ENCODE peak calls at places on chromosomes 4 and X, in ten cellular contexts. E is OCI-LY7; B is MG63; I is uterus; M is cardiac muscle cell; Q is epithelial cell of esophagus; Y is fibroblast of the aortic adventitia; L is bronchial epithelial cell; R is CD8-positive, alpha-beta memory T cell; W is A673. N is an unnamed sample.

GRCh38 chr4:120718979-120719566 is 203.5 kb downstream of the PRDM5 start:
- DNase-seq in Q (peak), M (peak), W (peak), L (peak), E (peak), B (peak), I (peak), R (peak), Y (peak), N (no peak)

GRCh38 chr4:184474261-184475095 is at the start of gene IRF2:
- DNase-seq in M (peak), E (peak), R (peak), Y (peak), I (peak), W (peak), L (peak), B (peak), Q (peak), N (peak)

GRCh38 chrX:48003367-48003757 is 427 bp downstream of the ZNF182 start:
- DNase-seq in W (no peak), B (no peak), I (no peak), R (peak), E (peak), L (no peak), M (no peak), Q (no peak), Y (no peak), N (no peak)

GRCh38 chr4:105092768-105093167 is 53.9 kb upstream of the TET2 start:
- DNase-seq in B (no peak), L (peak), E (no peak), Q (peak), W (peak), M (no peak), R (no peak), Y (no peak), I (no peak), N (no peak)

GRCh38 chr4:13711233-13711775 is 83.8 kb upstream of the BOD1L1 start:
- DNase-seq in I (no peak), Q (no peak), W (no peak), L (no peak), Y (no peak), R (no peak), E (no peak), M (no peak), B (no peak), N (no peak)

GRCh38 chr4:185304944-185305690 is 90.6 kb downstream of the LRP2BP start:
- DNase-seq in M (peak), R (no peak), Y (no peak), E (peak), I (no peak), B (peak), L (no peak), W (peak), Q (peak), N (no peak)

GRCh38 chrX:107448625-107449468 is 605 bp upstream of the FRMPD3 start:
- DNase-seq in Y (no peak), R (peak), L (no peak), M (peak), W (no peak), Q (peak), E (peak), B (no peak), I (no peak), N (no peak)

GRCh38 chr4:48493485-48494100 is 3.5 kb downstream of the ZAR1 start:
- DNase-seq in Y (peak), E (no peak), W (peak), B (no peak), I (no peak), M (peak), L (no peak), Q (peak), R (no peak), N (no peak)

GRCh38 chr4:152962160-152962559 is 26.0 kb downstream of the FHDC1 start:
- DNase-seq in M (no peak), B (no peak), I (no peak), L (no peak), E (no peak), R (no peak), W (no peak), Q (no peak), Y (no peak), N (no peak)

GRCh38 chrX:129843209-129843458 is 552 bp downstream of the ZDHHC9 start:
- DNase-seq in E (no peak), R (no peak), B (no peak), M (no peak), L (no peak), Q (no peak), Y (no peak), W (no peak), I (no peak), N (no peak)

GRCh38 chr4:11455201-11455835 is 26.6 kb upstream of the HS3ST1 start:
- DNase-seq in Y (no peak), B (no peak), Q (no peak), L (no peak), M (no peak), I (no peak), E (no peak), W (no peak), R (no peak), N (no peak)

GRCh38 chr4:87053064-87053693 is 118.4 kb downstream of the AFF1 start:
- DNase-seq in E (no peak), W (no peak), L (no peak), M (no peak), R (no peak), Y (no peak), B (no peak), Q (no peak), I (no peak), N (no peak)

GRCh38 chrX:150366951-150367545 is 3.9 kb downstream of the MAMLD1 start:
- DNase-seq in M (no peak), W (peak), B (no peak), R (no peak), I (no peak), Y (peak), E (no peak), Q (peak), L (no peak), N (peak)

GRCh38 chr4:7295917-7296660 is 103.8 kb downstream of the SORCS2 start:
- DNase-seq in Y (peak), L (no peak), B (peak), I (peak), M (peak), E (no peak), Q (no peak), W (peak), R (no peak), N (no peak)

GRCh38 chr4:10031663-10032590 is 10.6 kb upstream of the SLC2A9 start:
- DNase-seq in Y (no peak), B (no peak), I (no peak), R (no peak), M (peak), W (no peak), Q (no peak), L (no peak), E (no peak), N (no peak)

GRCh38 chrX:35711281-35711680 is 86.9 kb upstream of the MAGEB16 start:
- DNase-seq in Q (no peak), B (no peak), L (no peak), R (no peak), Y (no peak), M (no peak), E (no peak), W (no peak), I (no peak), N (no peak)

GRCh38 chr4:24624381-24624780 is 40.0 kb upstream of the DHX15 start:
- DNase-seq in Q (no peak), W (peak), M (no peak), I (no peak), B (no peak), L (no peak), E (no peak), R (no peak), Y (no peak), N (no peak)

GRCh38 chr4:15413623-15414019 is 14.2 kb upstream of the C1QTNF7 start:
- DNase-seq in E (no peak), I (no peak), W (no peak), L (no peak), Y (no peak), M (no peak), R (no peak), Q (no peak), B (no peak), N (no peak)

GRCh38 chr4:126779446-126780166 is 853.2 kb upstream of the INTU start:
- DNase-seq in Y (peak), R (no peak), W (no peak), L (no peak), Q (no peak), M (no peak), E (no peak), I (no peak), B (no peak), N (no peak)

GRCh38 chr4:66564901-66565648 is 894.8 kb upstream of the EPHA5 start:
- DNase-seq in I (no peak), W (no peak), B (peak), L (peak), Q (peak), M (no peak), Y (peak), E (no peak), R (no peak), N (no peak)

GRCh38 chr4:91283726-91284125 is 1020.0 kb upstream of the GRID2 start:
- DNase-seq in I (no peak), L (no peak), M (no peak), Y (no peak), B (no peak), E (no peak), R (no peak), W (no peak), Q (no peak), N (no peak)

GRCh38 chrX:6184900-6185515 is 43.7 kb downstream of the NLGN4X start:
- DNase-seq in M (no peak), Q (peak), W (peak), B (no peak), E (peak), I (no peak), Y (no peak), R (no peak), L (peak), N (peak)

GRCh38 chr4:26022346-26022891 is 108.4 kb downstream of the SMIM20 start:
- DNase-seq in Y (peak), R (no peak), B (peak), Q (peak), L (peak), E (no peak), I (no peak), M (no peak), W (no peak), N (no peak)

GRCh38 chr4:73704314-73705055 is 35.9 kb upstream of the CXCL8 start:
- DNase-seq in B (peak), Y (peak), I (peak), E (no peak), R (no peak), M (no peak), Q (peak), L (peak), W (peak), N (peak)

GRCh38 chr4:161393614-161394013 is 770.2 kb downstream of the FSTL5 start:
- DNase-seq in B (no peak), Q (no peak), W (no peak), Y (no peak), E (no peak), L (no peak), I (no peak), R (no peak), M (no peak), N (no peak)

GRCh38 chr4:85457752-85458467 is 17.0 kb upstream of the ARHGAP24 start:
- DNase-seq in Y (no peak), M (no peak), B (no peak), Q (no peak), W (no peak), I (no peak), E (no peak), L (no peak), R (no peak), N (no peak)

GRCh38 chr4:11197942-11198341 is 230.8 kb downstream of the HS3ST1 start:
- DNase-seq in Y (no peak), L (peak), Q (peak), M (no peak), I (no peak), R (no peak), W (no peak), E (no peak), B (no peak), N (no peak)

GRCh38 chr4:41540687-41541086 is 2.7 kb downstream of the LIMCH1 start:
- DNase-seq in E (no peak), Q (no peak), R (no peak), B (no peak), I (no peak), L (no peak), W (no peak), M (no peak), Y (no peak), N (peak)

GRCh38 chr4:34619531-34620109 is 1624.7 kb downstream of the ARAP2 start:
- DNase-seq in I (no peak), R (no peak), E (no peak), L (peak), W (no peak), B (no peak), M (no peak), Y (no peak), Q (peak), N (no peak)

GRCh38 chr4:30714408-30715031 is 5.6 kb upstream of the PCDH7 start:
- DNase-seq in W (peak), R (no peak), B (no peak), E (peak), L (peak), Q (peak), I (peak), M (peak), Y (peak), N (no peak)

GRCh38 chrX:1492421-1493012 is 39.8 kb upstream of the ASMTL start:
- DNase-seq in R (no peak), Y (no peak), B (no peak), W (peak), M (no peak), L (no peak), I (no peak), Q (no peak), E (peak), N (no peak)

GRCh38 chr4:7403001-7403400 is 31.7 kb downstream of the PSAPL1 start:
- DNase-seq in L (peak), W (no peak), B (peak), I (no peak), R (no peak), M (no peak), Y (peak), E (no peak), Q (no peak), N (no peak)

GRCh38 chr4:172997851-172998250 is 170.8 kb upstream of the GALNT7 start:
- DNase-seq in B (no peak), E (no peak), R (no peak), I (no peak), Y (peak), L (peak), Q (peak), W (no peak), M (no peak), N (no peak)

DNA sequence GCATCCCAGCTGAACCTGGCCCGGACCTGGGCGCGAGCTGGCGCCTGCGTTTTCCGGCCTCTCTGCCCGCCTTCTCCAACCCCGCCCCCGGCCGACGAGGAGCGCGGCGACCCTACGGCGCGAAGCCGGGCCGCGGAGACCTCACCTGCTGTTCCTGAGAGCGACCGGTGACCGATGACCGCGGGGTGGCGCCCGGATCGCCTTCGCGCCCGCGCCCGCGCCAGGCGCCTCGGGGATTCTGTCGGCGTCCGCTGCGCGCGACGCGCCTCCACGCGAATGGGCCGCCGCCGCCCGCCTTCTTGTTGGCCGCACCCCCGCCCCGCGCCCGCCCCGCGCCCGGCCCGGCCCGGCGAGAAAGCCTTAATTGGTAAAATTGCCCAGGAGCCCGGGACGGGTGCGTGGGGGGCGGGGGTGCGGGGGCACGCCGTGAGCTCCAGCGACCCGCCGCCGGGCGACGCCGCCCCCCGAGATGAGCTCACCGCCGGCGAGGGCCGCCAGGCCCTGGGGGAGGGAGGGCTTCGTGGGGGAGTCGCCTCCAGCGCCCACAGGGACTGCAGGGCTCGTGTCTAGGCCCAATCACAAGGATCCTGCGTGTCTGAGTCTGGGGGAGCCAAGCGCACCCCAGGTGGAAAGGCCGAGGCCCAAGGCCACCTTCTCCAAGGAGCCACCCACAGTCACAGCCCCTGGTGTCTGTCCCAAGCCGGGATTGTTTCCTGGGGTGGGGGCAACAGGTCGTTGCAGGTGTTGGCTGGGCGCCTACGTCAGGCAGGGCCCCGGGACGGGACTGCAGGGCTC is at the start of gene FLNA:
- DNase-seq in R (no peak), W (no peak), M (peak), Q (peak), Y (no peak), I (peak), B (peak), L (no peak), E (no peak), N (no peak)
- H3K4me3 ChIP-seq in R (peak), W (peak), M (peak), Q (peak), Y (peak), I (peak), B (peak), L (peak), E (no peak), N (peak)

DNA sequence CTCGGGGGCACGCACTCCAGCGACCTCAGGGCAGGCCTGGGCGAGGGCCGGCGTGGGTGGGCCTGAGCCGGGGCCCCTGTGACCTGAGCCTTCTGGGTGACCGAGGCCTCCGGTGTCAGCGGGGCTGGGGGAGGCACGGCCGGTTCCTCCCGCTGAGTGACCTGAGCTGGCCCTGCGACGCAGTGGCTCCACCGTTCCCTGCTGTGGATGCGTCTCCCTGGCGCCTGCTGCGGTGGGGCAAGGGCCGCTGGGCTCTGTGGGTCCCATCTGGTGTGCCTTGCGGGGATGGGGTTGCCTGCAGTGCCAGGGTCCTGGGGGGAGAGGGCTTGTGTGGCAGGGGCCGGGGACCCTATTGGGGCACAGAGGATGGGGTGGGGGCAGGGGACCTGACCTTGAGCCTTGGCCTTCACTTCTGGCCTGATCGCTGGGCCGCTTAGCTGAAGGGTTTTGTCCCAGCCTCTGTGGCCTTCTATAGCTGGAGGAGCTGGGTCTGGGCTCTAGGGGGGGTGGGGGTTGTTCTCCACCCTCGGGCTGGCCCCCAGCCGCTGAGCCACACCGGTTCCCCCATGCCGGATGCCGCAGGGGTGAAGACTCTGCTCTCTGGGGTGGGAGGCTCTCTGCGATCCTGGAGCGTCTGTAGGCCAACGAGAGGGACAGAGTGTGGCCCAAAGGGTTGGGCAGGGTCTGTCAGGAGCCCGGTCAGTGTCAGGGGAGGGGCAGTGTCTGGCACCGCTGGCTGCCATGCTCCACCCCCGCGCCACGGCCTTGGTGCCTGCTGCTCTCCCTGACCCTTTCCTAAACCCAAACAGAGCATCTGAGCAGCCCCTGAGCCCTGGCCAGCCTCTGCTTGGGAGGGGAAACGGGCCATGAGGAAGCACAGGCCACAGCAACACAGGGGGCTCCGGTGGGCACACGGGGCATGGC is 2.3 kb downstream of the NAT8L start:
- DNase-seq in L (no peak), E (no peak), B (no peak), Q (no peak), Y (no peak), W (no peak), R (no peak), I (no peak), M (no peak), N (no peak)
- H3K4me3 ChIP-seq in L (no peak), E (no peak), B (no peak), Q (no peak), Y (no peak), W (no peak), R (no peak), I (no peak), M (no peak), N (no peak)

GRCh38 chr4:17781072-17781830 is at the start of gene FAM184B:
- DNase-seq in Q (peak), R (no peak), L (no peak), M (peak), W (peak), I (no peak), E (no peak), B (peak), Y (peak), N (no peak)

GRCh38 chr4:17780461-17781071 is 855 bp downstream of the FAM184B start:
- DNase-seq in B (no peak), Y (peak), M (no peak), R (no peak), I (no peak), Q (peak), E (no peak), L (no peak), W (peak), N (no peak)

GRCh38 chr4:17778431-17778830 is 3.0 kb downstream of the FAM184B start:
- DNase-seq in E (no peak), B (no peak), Y (no peak), W (no peak), L (no peak), R (no peak), Q (no peak), I (no peak), M (no peak), N (no peak)

GRCh38 chr4:17785858-17786257 is 4.4 kb upstream of the FAM184B start:
- DNase-seq in L (no peak), W (no peak), Y (no peak), Q (no peak), B (no peak), R (no peak), M (no peak), E (no peak), I (no peak), N (no peak)

GRCh38 chr4:17781831-17782287 is 438 bp upstream of the FAM184B start:
- DNase-seq in I (no peak), Q (no peak), Y (no peak), M (peak), R (no peak), B (no peak), E (no peak), L (no peak), W (no peak), N (no peak)
- H3K4me3 ChIP-seq in I (peak), Q (peak), Y (peak), M (peak), R (no peak), B (peak), E (no peak), L (no peak), W (peak), N (peak)

DNA sequence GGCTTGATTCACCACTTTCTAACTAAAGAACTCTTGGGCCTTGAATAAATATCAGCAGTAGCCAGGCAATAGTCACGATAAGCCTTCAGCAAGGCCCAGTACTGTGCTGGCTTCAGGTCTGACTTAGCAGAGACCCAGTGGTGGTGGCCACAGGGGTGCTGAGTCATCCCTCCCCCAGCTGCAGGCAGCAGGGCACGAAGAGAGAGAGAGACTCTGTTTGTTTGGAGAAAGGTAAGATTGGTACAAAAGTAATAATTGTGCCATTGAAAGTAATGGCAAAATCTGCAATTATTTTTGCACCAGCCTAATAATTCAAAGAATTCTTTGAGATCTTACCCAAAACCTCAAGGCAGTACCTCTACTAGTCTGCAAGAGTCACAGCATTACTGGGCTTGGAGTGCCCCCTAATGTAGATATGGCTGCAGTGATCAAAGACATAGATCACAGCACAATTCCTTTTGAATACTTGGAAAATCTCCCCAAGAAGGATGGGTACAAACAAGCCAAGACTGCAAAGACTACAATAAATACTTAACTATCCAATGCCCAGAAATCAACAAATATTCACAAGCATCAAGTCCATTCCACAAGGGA is 159.5 kb upstream of the USP38 start:
- DNase-seq in B (peak), E (no peak), R (no peak), I (no peak), L (peak), Q (peak), M (peak), Y (peak), W (peak), N (no peak)
- H3K4me3 ChIP-seq in B (no peak), E (no peak), R (no peak), I (no peak), L (no peak), Q (no peak), M (no peak), Y (no peak), W (no peak), N (no peak)

N was measured in epithelial cell of proximal tubule.